ENCODE peak calls at places on chromosomes 12 and 14, in four cellular contexts. V, T, Z and I are unnamed samples.

GRCh38 chr12:65663648-65664047 is 160.6 kb upstream of the HMGA2 start:
- DNase-seq in Z (no peak), V (no peak), T (no peak), I (no peak)

GRCh38 chr12:2347844-2348476 is 295.2 kb downstream of the CACNA1C start:
- DNase-seq in Z (no peak), V (no peak), T (no peak), I (no peak)

GRCh38 chr14:49972840-49973239 is 80.0 kb downstream of the ARF6 start:
- DNase-seq in V (no peak), T (peak; percentile 31), Z (no peak), I (no peak)

GRCh38 chr12:102958073-102958829 is 777 bp downstream of the ASCL1 start:
- DNase-seq in Z (peak; percentile 74), V (no peak), T (no peak), I (no peak)

GRCh38 chr12:126389961-126390360 is 1324.7 kb downstream of the AACS start:
- DNase-seq in V (no peak), Z (no peak), T (no peak), I (no peak)

GRCh38 chr14:59354666-59355065 is 110.5 kb downstream of the GPR135 start:
- DNase-seq in T (no peak), V (no peak), Z (no peak), I (no peak)

GRCh38 chr12:86376052-86376451 is 119.9 kb upstream of the MGAT4C start:
- DNase-seq in T (no peak), Z (peak; percentile 35), V (peak; percentile 14), I (no peak)

GRCh38 chr14:96254696-96255095 is 1.3 kb upstream of the BDKRB1 start:
- DNase-seq in T (no peak), V (no peak), Z (no peak), I (no peak)

GRCh38 chr14:50954811-50955372 is 10.6 kb upstream of the PYGL start:
- DNase-seq in Z (no peak), T (peak; percentile 19), V (peak; percentile 30), I (no peak)

GRCh38 chr14:101137234-101137633 is 233.7 kb upstream of the RTL1 start:
- DNase-seq in V (no peak), T (no peak), Z (no peak), I (no peak)

GRCh38 chr12:123645851-123646250 is 12.2 kb downstream of the GTF2H3 start:
- DNase-seq in T (no peak), V (no peak), Z (no peak), I (no peak)

GRCh38 chr14:90883197-90883596 is 67.0 kb upstream of the TTC7B start:
- DNase-seq in T (no peak), V (no peak), Z (no peak), I (no peak)

GRCh38 chr12:55955800-55956508 is 9.9 kb downstream of the PMEL start:
- DNase-seq in V (no peak), Z (no peak), T (peak; percentile 43), I (no peak)

GRCh38 chr14:33848706-33849454 is 102.0 kb downstream of the EGLN3 start:
- DNase-seq in T (peak; percentile 54), Z (peak; percentile 90), V (peak; percentile 73), I (peak; percentile 86)

GRCh38 chr12:18468521-18469075 is 207.3 kb downstream of the PIK3C2G start:
- DNase-seq in T (no peak), Z (no peak), V (no peak), I (no peak)

DNA sequence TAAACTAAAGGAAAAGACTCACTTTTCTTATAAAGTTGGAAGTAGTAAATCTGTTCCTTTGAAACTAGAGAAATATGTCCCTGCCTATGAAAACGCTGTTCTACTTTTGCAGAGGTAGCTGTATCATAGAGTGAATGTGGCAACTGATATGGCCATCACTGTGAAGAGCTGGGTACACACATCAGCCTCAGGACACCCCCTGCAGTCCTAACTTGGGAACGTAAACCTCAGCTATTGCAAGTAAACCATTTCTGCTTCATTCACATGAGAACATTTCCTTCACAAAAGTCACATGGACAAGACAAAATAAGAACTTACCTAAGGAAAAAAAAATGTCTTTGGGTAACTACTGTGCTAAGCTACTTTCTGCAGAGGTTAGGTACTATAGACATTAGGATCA is 233.3 kb upstream of the PPFIA2 start:
- DNase-seq in V (peak; percentile 38), T (no peak), Z (peak; percentile 38), I (peak; percentile 9)
- TF ChIP-seq SP1 in V (no peak), T (no peak), Z (no peak), I (no peak)

GRCh38 chr12:131388164-131388795 is 322.6 kb upstream of the SFSWAP start:
- DNase-seq in T (no peak), Z (no peak), V (no peak), I (no peak)
- TF ChIP-seq SP1 in T (no peak), Z (no peak), V (no peak), I (no peak)

GRCh38 chr14:69153848-69154208 is 909 bp upstream of the DCAF5 start:
- DNase-seq in Z (no peak), T (no peak), V (no peak), I (no peak)
- TF ChIP-seq SP1 in Z (no peak), T (no peak), V (no peak), I (no peak)

DNA sequence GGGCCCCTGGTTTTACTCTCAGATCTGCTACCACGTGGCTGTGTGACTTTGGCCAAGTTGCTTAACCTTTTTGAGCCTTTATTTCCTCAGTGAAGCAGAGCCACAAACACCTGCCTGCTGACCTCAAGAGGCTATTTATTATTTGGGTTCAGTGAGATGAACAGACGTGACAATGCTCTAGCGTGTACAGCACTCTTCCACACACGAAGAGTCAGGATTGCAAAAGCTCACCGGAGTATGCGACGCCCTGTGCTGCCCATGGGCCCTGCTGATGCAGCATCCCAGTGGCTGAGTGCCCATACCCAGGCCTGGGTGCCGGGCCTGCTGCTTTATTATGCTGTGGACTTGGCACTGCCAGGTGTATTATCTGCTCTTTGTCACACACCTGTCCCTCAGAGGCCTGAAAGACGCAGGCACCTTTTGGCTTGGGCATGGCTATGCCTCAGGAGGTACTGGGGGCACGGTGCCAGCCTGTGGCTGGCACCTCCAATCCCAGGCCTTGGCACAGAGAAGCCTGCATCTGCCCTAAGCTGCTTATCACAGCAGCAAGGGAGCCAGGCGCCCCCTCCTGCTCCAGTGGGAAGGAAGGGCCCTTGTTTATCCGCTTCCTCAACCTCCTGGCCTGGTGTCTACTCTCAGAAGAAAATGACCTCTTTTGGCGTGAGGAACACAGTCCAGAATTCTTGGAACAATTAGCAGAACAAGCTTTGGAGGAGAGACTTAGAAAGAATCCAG is 22.3 kb upstream of the TC2N start:
- DNase-seq in V (no peak), Z (no peak), T (no peak), I (no peak)
- TF ChIP-seq SP1 in V (no peak), Z (no peak), T (no peak), I (no peak)

DNA sequence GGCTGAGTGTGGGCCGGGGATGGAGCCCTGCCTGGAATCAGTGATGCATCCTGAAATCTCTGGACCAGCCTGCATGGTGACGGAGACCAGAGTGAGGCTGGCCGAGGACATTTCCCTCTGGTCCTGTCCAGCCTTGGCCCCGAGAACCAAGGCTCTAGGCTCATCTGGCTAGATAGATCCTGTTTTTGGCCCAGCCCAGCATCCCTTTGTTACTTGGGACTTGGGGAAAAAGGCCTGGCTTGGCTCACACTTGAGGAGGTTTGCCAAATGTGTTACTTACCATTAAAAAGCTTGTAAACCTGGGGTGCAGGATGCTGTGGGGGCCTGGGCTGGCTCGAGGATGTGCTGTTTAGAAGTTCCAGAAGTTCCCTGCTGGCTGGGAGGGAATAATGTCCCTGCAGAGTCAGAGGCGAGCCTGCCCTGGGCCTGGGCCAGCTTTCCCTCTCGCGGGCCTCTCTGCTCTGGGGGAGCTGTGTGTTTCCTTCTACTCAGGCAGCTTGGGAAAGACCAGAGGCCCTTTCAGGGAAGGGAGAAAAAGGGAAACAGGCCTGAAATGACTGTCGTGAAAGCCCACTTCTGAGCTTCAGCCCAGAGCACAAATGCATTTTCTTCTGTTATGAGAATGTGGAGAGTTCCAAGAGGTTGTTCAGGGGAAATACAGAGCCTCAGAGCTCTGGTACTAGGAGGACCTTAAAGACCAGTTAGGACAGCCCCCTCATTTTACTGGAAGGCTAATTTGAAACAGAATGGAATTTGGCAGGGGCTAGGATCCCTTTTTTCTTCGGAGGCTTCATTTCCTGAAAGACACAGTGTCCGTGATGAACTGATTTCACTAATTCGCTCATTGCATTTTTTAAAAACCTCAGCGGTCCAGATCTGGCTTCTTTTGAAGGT is 47.2 kb upstream of the CTDSP2 start:
- DNase-seq in T (no peak), Z (peak; percentile 50), V (peak; percentile 51), I (no peak)
- TF ChIP-seq SP1 in T (no peak), Z (no peak), V (no peak), I (peak; percentile 44)

DNA sequence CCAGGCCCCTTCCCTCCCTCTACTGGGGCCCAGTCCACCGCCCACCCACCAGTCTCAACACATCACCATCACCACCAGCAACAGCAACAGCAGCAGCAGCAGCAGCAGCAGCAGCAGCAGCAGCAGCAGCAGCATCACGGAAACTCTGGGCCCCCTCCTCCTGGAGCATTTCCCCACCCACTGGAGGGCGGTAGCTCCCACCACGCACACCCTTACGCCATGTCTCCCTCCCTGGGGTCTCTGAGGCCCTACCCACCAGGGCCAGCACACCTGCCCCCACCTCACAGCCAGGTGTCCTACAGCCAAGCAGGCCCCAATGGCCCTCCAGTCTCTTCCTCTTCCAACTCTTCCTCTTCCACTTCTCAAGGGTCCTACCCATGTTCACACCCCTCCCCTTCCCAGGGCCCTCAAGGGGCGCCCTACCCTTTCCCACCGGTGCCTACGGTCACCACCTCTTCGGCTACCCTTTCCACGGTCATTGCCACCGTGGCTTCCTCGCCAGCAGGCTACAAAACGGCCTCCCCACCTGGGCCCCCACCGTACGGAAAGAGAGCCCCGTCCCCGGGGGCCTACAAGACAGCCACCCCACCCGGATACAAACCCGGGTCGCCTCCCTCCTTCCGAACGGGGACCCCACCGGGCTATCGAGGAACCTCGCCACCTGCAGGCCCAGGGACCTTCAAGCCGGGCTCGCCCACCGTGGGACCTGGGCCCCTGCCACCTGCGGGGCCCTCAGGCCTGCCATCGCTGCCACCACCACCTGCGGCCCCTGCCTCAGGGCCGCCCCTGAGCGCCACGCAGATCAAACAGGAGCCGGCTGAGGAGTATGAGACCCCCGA is 6.8 kb upstream of the RNU7-1 start:
- DNase-seq in T (no peak), Z (peak; percentile 30), V (no peak), I (no peak)
- TF ChIP-seq SP1 in T (no peak), Z (no peak), V (no peak), I (no peak)

GRCh38 chr12:13942826-13943225 is 38.6 kb downstream of the GRIN2B start:
- DNase-seq in T (no peak), V (no peak), Z (no peak), I (no peak)
- TF ChIP-seq SP1 in T (no peak), V (no peak), Z (no peak), I (no peak)

DNA sequence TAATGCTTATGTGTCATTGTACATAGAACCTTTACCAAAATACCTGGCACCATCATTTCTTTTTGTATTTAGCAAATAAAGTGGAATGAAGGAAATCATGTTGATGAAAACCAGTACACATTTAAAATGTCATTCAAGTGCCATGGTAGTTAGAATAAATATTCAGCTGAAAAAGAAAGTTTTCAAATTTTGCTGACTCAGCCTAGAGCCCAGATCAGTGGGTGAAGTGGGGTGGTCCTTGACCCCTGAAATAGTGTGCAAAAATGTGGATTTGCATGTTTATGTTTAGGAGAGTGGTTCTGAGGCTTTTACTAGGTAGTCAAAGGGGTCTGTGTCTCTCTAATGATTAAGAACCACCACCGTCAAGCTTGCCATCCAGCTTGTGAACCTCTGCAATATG is 418.7 kb downstream of the ETNK1 start:
- DNase-seq in T (no peak), V (no peak), Z (no peak), I (no peak)
- TF ChIP-seq SP1 in T (no peak), V (no peak), Z (no peak), I (no peak)

GRCh38 chr12:57058454-57058853 is 8.5 kb upstream of the MYO1A start:
- DNase-seq in V (no peak), T (no peak), Z (no peak), I (no peak)
- TF ChIP-seq SP1 in V (no peak), T (no peak), Z (no peak), I (no peak)